ENCODE peak calls at places on chromosomes 11 and 22, in nine cellular contexts. L is right lobe of liver, U is lower lobe of right lung, V is cardiac fibroblast, E is dorsolateral prefrontal cortex, T is astrocyte of the spinal cord, X is neuronal stem cell, W is SK-N-SH, N is tibial artery. J is an unnamed sample.

GRCh38 chr11:94749367-94749766 is 18.8 kb upstream of the AMOTL1 start:
- DNase-seq in L (no peak), U (no peak), V (no peak), E (no peak), T (no peak), X (no peak), W (no peak), N (no peak), J (no peak)

GRCh38 chr22:42217019-42217751 is 53.3 kb downstream of the TCF20 start:
- DNase-seq in L (no peak), U (no peak), V (no peak), E (no peak), T (no peak), X (no peak), W (no peak), N (no peak), J (no peak)

GRCh38 chr11:128437137-128437536 is 150.2 kb downstream of the ETS1 start:
- DNase-seq in L (no peak), U (no peak), V (peak; percentile 79), E (no peak), T (peak; percentile 61), X (no peak), W (no peak), N (no peak), J (no peak)

GRCh38 chr11:47724041-47724729 is 9.0 kb upstream of the AGBL2 start:
- DNase-seq in L (peak; percentile 83), U (no peak), V (peak; percentile 79), E (no peak), T (peak; percentile 59), X (no peak), W (no peak), N (peak; percentile 81), J (no peak)

GRCh38 chr11:107301886-107302285 is 155.7 kb downstream of the CWF19L2 start:
- DNase-seq in L (no peak), U (no peak), V (peak; percentile 2), E (no peak), T (no peak), X (no peak), W (no peak), N (no peak), J (no peak)

GRCh38 chr22:23837911-23838685 is 708 bp downstream of the DERL3 start:
- DNase-seq in L (no peak), U (no peak), V (no peak), E (no peak), T (no peak), X (no peak), W (peak; percentile 10), N (no peak), J (no peak)

GRCh38 chr11:118353084-118353710 is 6.2 kb upstream of the UBE4A start:
- DNase-seq in L (no peak), U (no peak), V (peak; percentile 40), E (no peak), T (peak; percentile 25), X (no peak), W (peak; percentile 20), N (no peak), J (no peak)

GRCh38 chr11:19025799-19026406 is 34.6 kb downstream of the MRGPRX2 start:
- DNase-seq in L (no peak), U (no peak), V (peak; percentile 45), E (no peak), T (no peak), X (no peak), W (peak; percentile 49), N (no peak), J (no peak)

GRCh38 chr11:3911908-3912505 is 56.5 kb downstream of the STIM1 start:
- DNase-seq in L (no peak), U (no peak), V (no peak), E (no peak), T (no peak), X (no peak), W (no peak), N (no peak), J (no peak)

GRCh38 chr11:65858354-65859133 is 564 bp upstream of the CFL1 start:
- DNase-seq in L (no peak), U (no peak), V (no peak), E (no peak), T (peak; percentile 50), X (no peak), W (no peak), N (no peak), J (no peak)

GRCh38 chr11:46120711-46121327 is 435 bp downstream of the PHF21A start:
- DNase-seq in L (peak; percentile 56), U (peak; percentile 46), V (peak; percentile 87), E (peak; percentile 66), T (peak; percentile 82), X (peak; percentile 73), W (peak; percentile 73), N (peak; percentile 72), J (peak; percentile 42)

GRCh38 chr22:36386351-36386899 is 1.3 kb downstream of the MYH9 start:
- DNase-seq in L (no peak), U (peak; percentile 66), V (peak; percentile 36), E (peak; percentile 44), T (no peak), X (no peak), W (no peak), N (peak; percentile 78), J (no peak)

GRCh38 chr11:95134491-95134890 is 44.8 kb downstream of the ENDOD1 start:
- DNase-seq in L (no peak), U (no peak), V (peak; percentile 40), E (peak; percentile 69), T (peak; percentile 44), X (no peak), W (no peak), N (no peak), J (peak; percentile 65)

GRCh38 chr22:23233084-23233501 is 52.8 kb downstream of the BCR start:
- DNase-seq in L (no peak), U (no peak), V (peak; percentile 66), E (no peak), T (no peak), X (no peak), W (peak; percentile 57), N (no peak), J (no peak)

DNA sequence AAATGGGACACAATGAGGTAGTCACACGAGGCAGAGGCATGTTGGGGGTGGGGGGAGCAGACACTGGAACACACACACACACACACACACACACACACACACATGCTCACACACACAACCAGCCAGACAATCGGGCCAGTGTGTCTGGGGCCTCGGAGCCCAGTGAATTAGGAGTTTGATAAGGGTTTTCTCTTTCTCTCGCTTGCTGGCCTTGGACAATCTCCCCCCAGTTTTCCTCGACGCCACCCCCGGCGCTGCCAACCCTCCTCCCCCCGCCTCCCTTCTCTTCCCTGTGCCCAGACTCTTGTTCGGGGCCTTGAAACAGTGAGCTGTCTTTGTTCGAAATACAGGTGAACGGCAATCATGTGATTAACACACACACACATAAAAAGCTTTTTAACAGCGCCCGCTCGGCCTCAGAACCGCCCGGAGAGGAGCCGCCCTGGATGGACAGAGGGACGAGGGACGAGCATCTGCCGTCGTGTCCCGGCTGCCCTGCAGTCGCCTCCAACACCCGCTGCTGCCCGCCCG is 1.5 kb upstream of the SOX10 start:
- DNase-seq in L (no peak), U (no peak), V (no peak), E (peak; percentile 75), T (no peak), X (no peak), W (no peak), N (no peak), J (no peak)
- H3K4me3 ChIP-seq in L (no peak overlapping the region), U (no peak overlapping the region), V (no peak overlapping the region), E (peak overlapping the region; percentile 86), T (no peak overlapping the region), X (no peak overlapping the region), W (no peak overlapping the region), N (no peak overlapping the region), J (no peak overlapping the region)

DNA sequence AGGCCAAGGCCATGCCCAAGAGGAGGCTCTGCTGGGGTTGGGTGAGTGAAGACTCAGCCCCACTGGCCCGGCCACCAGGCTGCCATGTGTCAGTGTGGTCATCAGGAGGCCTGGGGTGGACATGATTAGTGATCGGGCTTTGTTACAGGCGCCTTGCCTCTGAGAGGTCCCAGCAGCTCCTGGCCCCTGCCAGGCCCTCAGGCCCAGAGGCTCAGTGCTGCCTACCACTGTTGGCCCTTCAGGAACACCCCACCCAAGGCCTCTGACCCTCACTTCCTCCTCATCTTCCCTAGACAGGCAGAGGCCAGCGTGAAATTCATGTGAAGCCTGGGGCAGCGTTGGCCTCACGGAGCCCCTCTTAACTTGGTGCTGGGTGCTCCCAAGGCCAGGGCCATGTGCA is 2.2 kb downstream of the MRPL23 start:
- DNase-seq in L (no peak), U (peak; percentile 7), V (no peak), E (no peak), T (no peak), X (no peak), W (no peak), N (peak; percentile 25), J (no peak)
- H3K4me3 ChIP-seq in L (no peak overlapping the region), U (no peak overlapping the region), V (no peak overlapping the region), E (no peak overlapping the region), T (no peak overlapping the region), X (no peak overlapping the region), W (no peak overlapping the region), N (no peak overlapping the region), J (no peak overlapping the region)

DNA sequence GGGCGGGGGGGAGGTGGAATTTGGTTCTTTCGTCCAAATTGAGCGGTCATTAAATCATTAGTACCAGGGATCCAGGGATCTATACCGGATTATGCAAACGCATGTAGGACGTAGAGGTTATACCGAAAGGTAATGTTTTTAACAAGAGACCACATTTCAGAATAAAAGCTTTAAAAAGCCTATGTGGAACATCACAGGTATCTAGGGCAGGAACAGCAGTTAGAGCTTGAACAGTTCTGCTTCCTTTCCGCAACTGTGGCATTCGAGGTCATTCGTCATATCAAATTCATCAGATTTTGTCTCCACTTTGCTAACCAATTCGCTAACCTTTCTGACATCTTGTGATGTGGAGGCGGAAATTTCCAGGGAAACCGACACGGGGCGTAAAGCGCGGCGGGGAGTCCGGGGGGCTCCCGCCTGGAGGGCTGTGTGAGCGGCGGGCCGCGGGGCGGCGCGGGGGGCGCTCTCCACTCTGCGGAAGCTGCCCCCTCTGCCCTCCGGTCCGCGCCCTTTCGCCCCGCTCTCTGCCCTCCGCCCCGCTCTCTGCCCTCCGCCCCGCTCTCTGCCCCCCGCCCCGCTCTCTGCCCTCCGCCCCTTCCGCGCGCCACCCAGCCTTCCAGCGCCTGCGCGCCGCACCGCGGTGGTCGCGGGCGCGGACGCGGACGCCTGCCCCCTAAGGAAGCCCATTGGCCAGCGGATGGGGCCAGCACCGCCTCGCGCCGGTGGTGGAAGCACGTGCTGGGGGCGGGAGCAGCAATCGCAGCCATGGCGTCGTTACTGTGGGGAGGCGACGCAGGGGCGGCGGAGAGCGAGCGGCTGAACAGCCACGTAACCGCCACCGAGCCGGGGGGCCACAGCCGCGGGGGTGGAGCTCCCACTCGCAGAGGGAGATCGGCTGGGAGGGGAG is at the start of gene DDX25:
- DNase-seq in L (no peak), U (no peak), V (no peak), E (peak; percentile 83), T (no peak), X (peak; percentile 51), W (peak; percentile 95), N (no peak), J (no peak)
- H3K4me3 ChIP-seq in L (peak within 1 kb of the TSS; percentile 64), U (peak within 1 kb of the TSS; percentile 73), V (peak within 1 kb of the TSS; percentile 58), E (peak within 1 kb of the TSS; percentile 88), T (no peak within 1 kb of the TSS), X (peak within 1 kb of the TSS; percentile 62), W (peak within 1 kb of the TSS; percentile 98), N (peak within 1 kb of the TSS; percentile 54), J (no peak within 1 kb of the TSS)

DNA sequence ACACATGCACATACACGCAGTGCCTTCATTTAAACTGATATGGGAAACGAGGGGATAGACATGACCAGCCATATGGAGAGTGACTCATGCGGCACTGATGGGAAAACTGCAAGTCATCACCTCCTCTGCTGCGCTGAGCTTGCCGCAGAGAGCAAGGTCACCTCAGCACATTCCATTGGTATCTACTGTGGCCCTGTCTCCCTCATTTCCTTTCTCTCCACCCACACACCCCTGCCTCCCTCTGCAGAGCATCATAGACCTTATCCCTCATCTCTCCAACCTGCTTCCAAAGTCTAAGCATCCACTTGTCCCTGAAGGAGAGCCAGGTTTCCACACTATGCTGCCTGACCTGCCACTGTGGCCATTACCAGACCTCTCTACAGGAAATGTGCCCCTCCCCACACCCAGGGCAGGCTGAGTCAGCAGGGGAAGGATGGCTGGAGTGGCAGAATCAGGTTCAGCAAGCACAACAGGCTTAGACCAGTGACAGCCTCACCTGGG is 116.9 kb upstream of the SNX19 start:
- DNase-seq in L (no peak), U (no peak), V (peak; percentile 79), E (peak; percentile 51), T (peak; percentile 87), X (no peak), W (no peak), N (no peak), J (peak; percentile 90)
- H3K4me3 ChIP-seq in L (no peak overlapping the region), U (no peak overlapping the region), V (no peak overlapping the region), E (no peak overlapping the region), T (no peak overlapping the region), X (no peak overlapping the region), W (no peak overlapping the region), N (no peak overlapping the region), J (no peak overlapping the region)